ENCODE peak calls at places on chromosomes 5 and 9, in five cellular contexts. U, L, A, Q and D are unnamed samples.

GRCh38 chr5:145792840-145793239 is 42.3 kb downstream of the PRELID2 start:
- DNase-seq in U (no peak), L (no peak), A (no peak), Q (no peak), D (no peak)

GRCh38 chr9:37575921-37576721 is at the start of gene FBXO10:
- DNase-seq in U (peak), L (peak), A (peak), Q (peak), D (peak)

GRCh38 chr5:176658007-176658599 is 10.8 kb downstream of the TSPAN17 start:
- DNase-seq in U (peak), L (peak), A (no peak), Q (peak), D (peak)

GRCh38 chr9:96021616-96022444 is 146.3 kb downstream of the ERCC6L2 start:
- DNase-seq in U (no peak), L (peak), A (no peak), Q (no peak), D (no peak)

GRCh38 chr5:19928556-19929421 is 59.2 kb downstream of the CDH18 start:
- DNase-seq in U (peak), L (no peak), A (no peak), Q (peak), D (peak)

GRCh38 chr5:54570923-54571322 is 53.4 kb downstream of the SNX18 start:
- DNase-seq in U (peak), L (peak), A (no peak), Q (peak), D (no peak)

GRCh38 chr5:65102826-65103673 is 334.3 kb downstream of the CWC27 start:
- DNase-seq in U (peak), L (peak), A (no peak), Q (peak), D (no peak)

GRCh38 chr5:68884144-68884754 is 209.6 kb upstream of the SLC30A5 start:
- DNase-seq in U (no peak), L (no peak), A (no peak), Q (no peak), D (no peak)

GRCh38 chr5:134019636-134020035 is 14.9 kb upstream of the VDAC1 start:
- DNase-seq in U (no peak), L (no peak), A (no peak), Q (no peak), D (no peak)

GRCh38 chr5:172683696-172684464 is 42.8 kb downstream of the NEURL1B start:
- DNase-seq in U (no peak), L (no peak), A (no peak), Q (no peak), D (no peak)

GRCh38 chr9:20512636-20513035 is 109.7 kb downstream of the MLLT3 start:
- DNase-seq in U (no peak), L (no peak), A (no peak), Q (no peak), D (peak)

GRCh38 chr9:137461663-137462395 is 2.7 kb upstream of the NSMF start:
- DNase-seq in U (peak), L (no peak), A (no peak), Q (peak), D (peak)

GRCh38 chr9:134955801-134956200 is 38.1 kb upstream of the FCN1 start:
- DNase-seq in U (no peak), L (no peak), A (no peak), Q (no peak), D (no peak)

GRCh38 chr9:109918359-109919163 is 138.6 kb downstream of the PALM2AKAP2 start:
- DNase-seq in U (no peak), L (no peak), A (no peak), Q (no peak), D (no peak)

GRCh38 chr5:139968547-139969261 is 74.4 kb downstream of the NRG2 start:
- DNase-seq in U (peak), L (peak), A (peak), Q (peak), D (peak)

GRCh38 chr5:78753093-78753531 is 104.5 kb upstream of the LHFPL2 start:
- DNase-seq in U (peak), L (no peak), A (peak), Q (no peak), D (no peak)

GRCh38 chr5:149667827-149668122 is 62.3 kb upstream of the PPARGC1B start:
- DNase-seq in U (no peak), L (no peak), A (no peak), Q (no peak), D (no peak)

GRCh38 chr5:175555168-175555745 is 76.9 kb downstream of the SFXN1 start:
- DNase-seq in U (no peak), L (no peak), A (no peak), Q (no peak), D (no peak)

GRCh38 chr9:93588641-93589609 is 12.5 kb downstream of the PHF2 start:
- DNase-seq in U (peak), L (no peak), A (no peak), Q (no peak), D (no peak)

GRCh38 chr5:83760579-83760978 is 39.9 kb upstream of the HAPLN1 start:
- DNase-seq in U (no peak), L (no peak), A (no peak), Q (no peak), D (no peak)

GRCh38 chr5:57332350-57332749 is 150.3 kb downstream of the ACTBL2 start:
- DNase-seq in U (peak), L (no peak), A (no peak), Q (peak), D (no peak)

GRCh38 chr9:20620658-20621552 is 1.4 kb downstream of the MLLT3 start:
- DNase-seq in U (no peak), L (peak), A (no peak), Q (peak), D (no peak)

GRCh38 chr9:125106285-125106893 is 36.9 kb downstream of the SCAI start:
- DNase-seq in U (peak), L (no peak), A (no peak), Q (peak), D (no peak)